ENCODE peak calls at places on chromosomes 2 and 18, in six cellular contexts. M, C, B, L, F and G are unnamed samples.

GRCh38 chr2:207833265-207833751 is 63.6 kb upstream of the FZD5 start:
- DNase-seq in L (no peak), F (no peak), B (no peak), M (no peak), C (no peak), G (no peak)

GRCh38 chr2:72024451-72025175 is 123.0 kb downstream of the CYP26B1 start:
- DNase-seq in F (no peak), C (peak; percentile 23), B (no peak), L (no peak), M (no peak), G (no peak)

GRCh38 chr2:61759718-61760117 is 94.1 kb downstream of the FAM161A start:
- DNase-seq in C (no peak), L (peak; percentile 87), F (no peak), M (no peak), B (no peak), G (no peak)

GRCh38 chr2:190846746-190847145 is 33.9 kb upstream of the GLS start:
- DNase-seq in F (no peak), C (no peak), L (no peak), M (no peak), B (peak; percentile 40), G (no peak)

GRCh38 chr2:28717339-28717758 is 34.3 kb upstream of the PPP1CB start:
- DNase-seq in B (peak; percentile 75), C (no peak), F (no peak), M (no peak), L (peak; percentile 75), G (no peak)

GRCh38 chr2:12412898-12413305 is 303.8 kb upstream of the TRIB2 start:
- DNase-seq in F (no peak), M (peak; percentile 35), B (no peak), L (peak; percentile 72), C (no peak), G (no peak)

GRCh38 chr2:42874838-42875801 is 82.7 kb upstream of the HAAO start:
- DNase-seq in M (no peak), L (peak; percentile 28), F (no peak), B (no peak), C (no peak), G (no peak)

GRCh38 chr18:39870586-39870985 is 2084.4 kb upstream of the PIK3C3 start:
- DNase-seq in B (no peak), L (peak; percentile 27), F (no peak), M (no peak), C (no peak), G (no peak)

GRCh38 chr2:42877532-42877931 is 85.1 kb upstream of the HAAO start:
- DNase-seq in B (no peak), M (no peak), F (no peak), L (peak; percentile 34), C (no peak), G (no peak)

GRCh38 chr2:83522891-83523493 is 936.1 kb downstream of the SUCLG1 start:
- DNase-seq in L (no peak), B (no peak), C (no peak), F (no peak), M (no peak), G (no peak)

GRCh38 chr18:76130845-76131244 is 364.2 kb downstream of the ZNF516 start:
- DNase-seq in B (no peak), L (no peak), C (no peak), F (no peak), M (no peak), G (no peak)

GRCh38 chr2:146124741-146125140 is 1604.8 kb upstream of the ZEB2 start:
- DNase-seq in F (no peak), B (no peak), C (no peak), M (no peak), L (peak; percentile 79), G (no peak)

GRCh38 chr18:9762561-9762960 is 54.5 kb downstream of the RAB31 start:
- DNase-seq in C (no peak), B (no peak), F (no peak), L (no peak), M (no peak), G (no peak)

GRCh38 chr2:220550995-220551702 is 923.7 kb downstream of the SLC4A3 start:
- DNase-seq in L (peak; percentile 25), M (no peak), C (no peak), B (no peak), F (no peak), G (no peak)

GRCh38 chr2:15141211-15141610 is 419.9 kb downstream of the NBAS start:
- DNase-seq in C (no peak), B (no peak), M (no peak), L (no peak), F (no peak), G (no peak)

GRCh38 chr2:128770143-128771080 is 451.7 kb upstream of the HS6ST1 start:
- DNase-seq in F (no peak), L (no peak), B (peak; percentile 23), C (no peak), M (no peak), G (no peak)

GRCh38 chr2:106581755-106582430 is 94.7 kb downstream of the CD8B2 start:
- DNase-seq in L (peak; percentile 74), C (no peak), B (no peak), F (peak; percentile 62), M (peak; percentile 49), G (peak; percentile 66)

GRCh38 chr2:128026422-128027277 is 1.2 kb downstream of the SAP130 start:
- DNase-seq in L (peak; percentile 26), M (no peak), C (no peak), B (peak; percentile 36), F (no peak), G (no peak)

GRCh38 chr18:59697236-59697932 is at the start of gene CCBE1:
- DNase-seq in L (peak; percentile 78), B (peak; percentile 69), C (peak; percentile 54), M (peak; percentile 67), F (peak; percentile 88), G (peak; percentile 89)

GRCh38 chr2:217160978-217161973 is 301.4 kb upstream of the TNP1 start:
- DNase-seq in C (no peak), F (no peak), L (no peak), M (no peak), B (no peak), G (peak; percentile 49)

GRCh38 chr2:88350641-88351601 is 101.6 kb downstream of the FOXI3 start:
- DNase-seq in B (peak; percentile 66), C (peak; percentile 45), M (peak; percentile 28), F (peak; percentile 84), L (peak; percentile 23), G (peak; percentile 88)

GRCh38 chr2:5528741-5529140 is 163.4 kb upstream of the SOX11 start:
- DNase-seq in F (no peak), C (no peak), L (no peak), B (no peak), M (no peak), G (no peak)

GRCh38 chr2:128797533-128797932 is 478.9 kb upstream of the HS6ST1 start:
- DNase-seq in L (no peak), B (no peak), C (no peak), F (no peak), M (no peak), G (no peak)

GRCh38 chr2:11787991-11788390 is 41.6 kb downstream of the LPIN1 start:
- DNase-seq in M (no peak), C (no peak), B (no peak), F (no peak), L (no peak), G (no peak)

GRCh38 chr2:105796791-105797190 is 52.1 kb downstream of the NCK2 start:
- DNase-seq in C (no peak), B (no peak), L (no peak), F (no peak), M (no peak), G (no peak)

GRCh38 chr18:59272971-59273935 is at the start of gene RAX:
- DNase-seq in C (no peak), M (peak; percentile 19), B (no peak), F (peak; percentile 96), L (peak; percentile 7), G (peak; percentile 75)

GRCh38 chr2:16262516-16263178 is 322.3 kb downstream of the MYCN start:
- DNase-seq in C (no peak), F (peak; percentile 87), L (no peak), B (no peak), M (peak; percentile 98), G (no peak)

GRCh38 chr18:76686737-76687231 is 135.6 kb upstream of the ZNF236 start:
- DNase-seq in F (peak; percentile 73), M (peak; percentile 37), C (no peak), B (peak; percentile 70), L (peak; percentile 78), G (peak; percentile 58)

GRCh38 chr2:112138143-112139032 is at the start of gene FBLN7:
- DNase-seq in C (no peak), F (peak; percentile 77), L (peak; percentile 11), B (no peak), M (peak; percentile 21), G (no peak)

GRCh38 chr2:150552421-150552820 is 65.0 kb upstream of the RND3 start:
- DNase-seq in M (no peak), L (no peak), F (no peak), C (no peak), B (no peak), G (no peak)

GRCh38 chr2:150549381-150549780 is 61.9 kb upstream of the RND3 start:
- DNase-seq in B (no peak), M (no peak), F (no peak), C (no peak), L (no peak), G (no peak)

GRCh38 chr2:150545931-150546330 is 58.5 kb upstream of the RND3 start:
- DNase-seq in F (no peak), C (no peak), B (no peak), L (no peak), M (no peak), G (no peak)

GRCh38 chr2:150544731-150545130 is 57.3 kb upstream of the RND3 start:
- DNase-seq in B (no peak), M (no peak), F (no peak), C (no peak), L (no peak), G (no peak)

GRCh38 chr2:150548527-150548926 is 61.1 kb upstream of the RND3 start:
- DNase-seq in F (peak; percentile 61), B (no peak), C (no peak), M (peak; percentile 12), L (peak; percentile 60), G (no peak)
- TF ChIP-seq CTCF in F (peak; percentile 71), B (no peak), C (no peak), M (peak; percentile 46), L (peak; percentile 65), G (no peak)

DNA sequence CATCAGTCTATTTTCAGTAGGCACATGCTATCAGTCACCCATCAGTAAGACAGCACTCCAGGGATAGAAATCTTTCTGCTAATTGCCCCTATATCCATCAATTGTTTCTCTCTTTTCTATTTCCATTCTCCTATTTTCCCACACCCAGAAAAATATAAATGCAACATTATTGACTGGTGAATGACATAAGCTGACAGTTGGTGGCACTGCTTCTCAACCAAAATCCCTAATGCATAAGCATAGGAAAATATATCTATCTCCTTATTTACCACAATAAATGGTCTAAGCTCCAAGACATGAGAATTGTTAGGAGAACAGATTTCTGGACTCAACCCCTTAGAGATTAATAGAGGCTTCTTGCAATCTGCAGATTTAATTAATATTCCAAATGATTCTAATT is 64.0 kb upstream of the REG3A start:
- DNase-seq in F (no peak), C (no peak), L (no peak), M (peak; percentile 7), B (no peak), G (no peak)
- TF ChIP-seq CTCF in F (peak; percentile 32), C (peak; percentile 37), L (no peak), M (peak; percentile 44), B (no peak), G (no peak)

GRCh38 chr2:205496370-205496769 is 185.9 kb upstream of the NRP2 start:
- DNase-seq in M (no peak), B (no peak), C (no peak), L (no peak), F (no peak), G (no peak)
- TF ChIP-seq CTCF in M (no peak), B (no peak), C (no peak), L (no peak), F (no peak), G (no peak)

GRCh38 chr18:22324191-22325131 is 93.3 kb downstream of the CTAGE1 start:
- DNase-seq in F (peak; percentile 83), L (peak; percentile 52), M (no peak), B (peak; percentile 62), C (no peak), G (peak; percentile 52)
- TF ChIP-seq CTCF in F (peak; percentile 50), L (peak; percentile 49), M (no peak), B (no peak), C (no peak), G (peak; percentile 33)